ENCODE peak calls at places on chromosomes 12 and 14, in five cellular contexts. G is GM18507, J is brain microvascular endothelial cell, O is NCI-H1436, Y is MCF 10A. C is an unnamed sample.

GRCh38 chr12:87157791-87158190 is 871.4 kb downstream of the C12orf50 start:
- DNase-seq in G (no peak), J (peak; percentile 94), O (no peak), Y (peak; percentile 88), C (no peak)

GRCh38 chr14:54722791-54723432 is 156.0 kb downstream of the SAMD4A start:
- DNase-seq in G (no peak), J (peak; percentile 32), O (no peak), Y (peak; percentile 33), C (no peak)

GRCh38 chr12:130775953-130776856 is 60.1 kb upstream of the RIMBP2 start:
- DNase-seq in G (no peak), J (peak; percentile 75), O (no peak), Y (peak; percentile 70), C (no peak)

GRCh38 chr14:77158175-77158908 is 16.8 kb upstream of the ZDHHC22 start:
- DNase-seq in G (no peak), J (peak; percentile 57), O (peak; percentile 75), Y (peak; percentile 48), C (peak; percentile 76)

GRCh38 chr12:132239796-132240668 is 89.4 kb downstream of the GALNT9 start:
- DNase-seq in G (no peak), J (no peak), O (no peak), Y (no peak), C (no peak)

GRCh38 chr12:946212-946611 is 3.3 kb downstream of the RAD52 start:
- DNase-seq in G (no peak), J (peak; percentile 8), O (no peak), Y (no peak), C (no peak)

GRCh38 chr12:32176606-32177005 is 70.0 kb downstream of the BICD1 start:
- DNase-seq in G (no peak), J (no peak), O (no peak), Y (no peak), C (no peak)

GRCh38 chr12:96164951-96165858 is 29.0 kb upstream of the ELK3 start:
- DNase-seq in G (no peak), J (no peak), O (no peak), Y (no peak), C (no peak)

GRCh38 chr12:15698377-15698867 is 90.8 kb downstream of the EPS8 start:
- DNase-seq in G (no peak), J (no peak), O (no peak), Y (no peak), C (no peak)

GRCh38 chr14:51917186-51917585 is 56.8 kb downstream of the GNG2 start:
- DNase-seq in G (no peak), J (no peak), O (no peak), Y (no peak), C (no peak)

GRCh38 chr12:41795066-41795465 is 349.6 kb downstream of the GXYLT1 start:
- DNase-seq in G (no peak), J (no peak), O (no peak), Y (no peak), C (peak; percentile 24)

C was measured in NCI-H2081.